ENCODE peak calls at places on chromosomes 13 and 19, in ten cellular contexts. X is AG08396, W is NCI-H2107, U is AG09319, A is fibroblast of the aortic adventitia, J is esophagus muscularis mucosa, P is NCI-H345, V is GM04504, R is NCI-H510A, N is amygdala. Z is an unnamed sample.

GRCh38 chr19:48190288-48191284 is 20.1 kb downstream of the ZSWIM9 start:
- DNase-seq in X (peak; percentile 52), W (peak; percentile 97), U (no peak), A (no peak), J (no peak), P (no peak), V (no peak), R (no peak), N (peak; percentile 27), Z (no peak)

GRCh38 chr19:17220207-17220758 is 5.1 kb downstream of the USE1 start:
- DNase-seq in X (peak; percentile 69), W (no peak), U (peak; percentile 38), A (peak; percentile 88), J (no peak), P (no peak), V (peak; percentile 36), R (no peak), N (no peak), Z (no peak)

GRCh38 chr13:46473806-46474205 is 79.2 kb upstream of the LRCH1 start:
- DNase-seq in X (no peak), W (no peak), U (no peak), A (no peak), J (no peak), P (no peak), V (no peak), R (no peak), N (no peak), Z (no peak)

GRCh38 chr13:93476175-93476574 is 249.6 kb downstream of the GPC6 start:
- DNase-seq in X (peak; percentile 76), W (no peak), U (peak; percentile 2), A (peak; percentile 87), J (no peak), P (no peak), V (peak; percentile 37), R (no peak), N (no peak), Z (no peak)

GRCh38 chr13:86585826-86586225 is 786.6 kb upstream of the SLITRK6 start:
- DNase-seq in X (no peak), W (no peak), U (peak; percentile 59), A (peak; percentile 90), J (no peak), P (no peak), V (no peak), R (no peak), N (no peak), Z (no peak)

GRCh38 chr13:51235756-51236564 is 13.8 kb downstream of the FAM124A start:
- DNase-seq in X (no peak), W (no peak), U (no peak), A (no peak), J (no peak), P (no peak), V (no peak), R (no peak), N (no peak), Z (peak; percentile 11)

GRCh38 chr19:3880471-3881271 is at the start of gene ATCAY:
- DNase-seq in X (no peak), W (peak; percentile 56), U (no peak), A (no peak), J (no peak), P (peak; percentile 89), V (no peak), R (peak; percentile 84), N (peak; percentile 25), Z (peak; percentile 88)

GRCh38 chr19:2529473-2529918 is 53.6 kb downstream of the GADD45B start:
- DNase-seq in X (peak; percentile 65), W (peak; percentile 68), U (peak; percentile 44), A (peak; percentile 88), J (no peak), P (peak; percentile 33), V (peak; percentile 98), R (peak; percentile 15), N (no peak), Z (no peak)

GRCh38 chr13:24182703-24183081 is 22.2 kb downstream of the SPATA13 start:
- DNase-seq in X (no peak), W (no peak), U (no peak), A (no peak), J (peak; percentile 45), P (no peak), V (no peak), R (no peak), N (no peak), Z (no peak)

GRCh38 chr19:2798733-2799132 is 13.4 kb downstream of the THOP1 start:
- DNase-seq in X (peak; percentile 47), W (no peak), U (no peak), A (peak; percentile 10), J (no peak), P (no peak), V (no peak), R (no peak), N (no peak), Z (no peak)

GRCh38 chr19:14053500-14053899 is 8.4 kb downstream of the PALM3 start:
- DNase-seq in X (no peak), W (no peak), U (no peak), A (no peak), J (no peak), P (no peak), V (no peak), R (no peak), N (no peak), Z (no peak)

GRCh38 chr13:77928909-77929308 is 10.3 kb upstream of the EDNRB start:
- DNase-seq in X (no peak), W (no peak), U (no peak), A (no peak), J (no peak), P (no peak), V (no peak), R (no peak), N (no peak), Z (no peak)

GRCh38 chr19:48506138-48506733 is 5.4 kb downstream of the LMTK3 start:
- DNase-seq in X (peak; percentile 72), W (no peak), U (peak; percentile 10), A (peak; percentile 68), J (no peak), P (peak; percentile 24), V (no peak), R (no peak), N (no peak), Z (peak; percentile 25)

GRCh38 chr19:412356-413355 is 3.7 kb upstream of the C2CD4C start:
- DNase-seq in X (no peak), W (peak; percentile 44), U (no peak), A (no peak), J (no peak), P (peak; percentile 34), V (no peak), R (peak; percentile 61), N (no peak), Z (no peak)

GRCh38 chr19:31312004-31312403 is 37.2 kb downstream of the TSHZ3 start:
- DNase-seq in X (peak; percentile 81), W (no peak), U (peak; percentile 50), A (peak; percentile 88), J (no peak), P (no peak), V (peak; percentile 58), R (no peak), N (no peak), Z (no peak)

GRCh38 chr13:71412231-71412630 is 454.8 kb downstream of the DACH1 start:
- DNase-seq in X (no peak), W (no peak), U (no peak), A (no peak), J (no peak), P (no peak), V (no peak), R (no peak), N (no peak), Z (no peak)

GRCh38 chr13:51926528-51926885 is 64.7 kb downstream of the CCDC70 start:
- DNase-seq in X (no peak), W (no peak), U (no peak), A (no peak), J (no peak), P (no peak), V (no peak), R (no peak), N (no peak), Z (no peak)

GRCh38 chr19:55156202-55157063 is 1.1 kb downstream of the TNNI3 start:
- DNase-seq in X (peak; percentile 80), W (peak; percentile 19), U (no peak), A (peak; percentile 55), J (no peak), P (peak; percentile 85), V (peak; percentile 14), R (no peak), N (no peak), Z (peak; percentile 68)

GRCh38 chr19:6014551-6015135 is 36.7 kb upstream of the RANBP3 start:
- DNase-seq in X (no peak), W (no peak), U (no peak), A (no peak), J (no peak), P (no peak), V (no peak), R (no peak), N (no peak), Z (no peak)

GRCh38 chr13:42474954-42475353 is 99.0 kb upstream of the TNFSF11 start:
- DNase-seq in X (no peak), W (no peak), U (no peak), A (peak; percentile 39), J (no peak), P (no peak), V (no peak), R (no peak), N (no peak), Z (no peak)

GRCh38 chr13:45055902-45056648 is 64.2 kb upstream of the GTF2F2 start:
- DNase-seq in X (peak; percentile 35), W (no peak), U (peak; percentile 19), A (peak; percentile 95), J (no peak), P (no peak), V (no peak), R (no peak), N (peak; percentile 27), Z (no peak)

GRCh38 chr19:49513746-49514118 is 1.3 kb downstream of the FCGRT start:
- DNase-seq in X (no peak), W (no peak), U (no peak), A (no peak), J (no peak), P (peak; percentile 43), V (no peak), R (no peak), N (no peak), Z (no peak)

GRCh38 chr13:111114362-111115050 is 604 bp upstream of the ARHGEF7 start:
- DNase-seq in X (peak; percentile 58), W (no peak), U (no peak), A (peak; percentile 19), J (peak; percentile 91), P (peak; percentile 63), V (no peak), R (no peak), N (no peak), Z (peak; percentile 75)

GRCh38 chr13:105638446-105638845 is 897.0 kb downstream of the EFNB2 start:
- DNase-seq in X (no peak), W (no peak), U (no peak), A (no peak), J (no peak), P (no peak), V (no peak), R (no peak), N (no peak), Z (no peak)

GRCh38 chr13:33855371-33855895 is 37.5 kb downstream of the RFC3 start:
- DNase-seq in X (no peak), W (no peak), U (no peak), A (no peak), J (no peak), P (no peak), V (no peak), R (no peak), N (no peak), Z (no peak)

GRCh38 chr13:35764359-35765015 is 288.0 kb upstream of the MAB21L1 start:
- DNase-seq in X (peak; percentile 59), W (no peak), U (no peak), A (peak; percentile 40), J (no peak), P (no peak), V (no peak), R (no peak), N (no peak), Z (no peak)

GRCh38 chr13:104782741-104783140 is 1716.5 kb upstream of the SLC10A2 start:
- DNase-seq in X (no peak), W (no peak), U (no peak), A (no peak), J (no peak), P (no peak), V (no peak), R (no peak), N (no peak), Z (no peak)

GRCh38 chr19:45999653-46000121 is 4.4 kb downstream of the CCDC61 start:
- DNase-seq in X (peak; percentile 57), W (peak; percentile 26), U (no peak), A (peak; percentile 33), J (no peak), P (peak; percentile 64), V (no peak), R (peak; percentile 69), N (peak; percentile 8), Z (peak; percentile 46)